ENCODE peak calls at places on chromosomes 16 and 17, in six cellular contexts. W is OCI-LY7, U is GM13976, I is fibroblast of villous mesenchyme, A is brain microvascular endothelial cell, N is neural progenitor cell. J is an unnamed sample.

GRCh38 chr17:17811381-17812210 is 25.2 kb downstream of the SREBF1 start:
- DNase-seq in W (no peak), U (no peak), I (peak), A (no peak), N (peak), J (peak)

GRCh38 chr16:70679653-70680494 is 6.0 kb downstream of the MTSS2 start:
- DNase-seq in W (no peak), U (peak), I (no peak), A (no peak), N (peak), J (no peak)

GRCh38 chr16:75193730-75194444 is 13.1 kb downstream of the CTRB2 start:
- DNase-seq in W (no peak), U (no peak), I (no peak), A (no peak), N (no peak), J (no peak)

GRCh38 chr16:84045001-84045817 is 2.6 kb upstream of the SLC38A8 start:
- DNase-seq in W (no peak), U (no peak), I (no peak), A (no peak), N (peak), J (no peak)

GRCh38 chr16:49617710-49618330 is 238.1 kb downstream of the ZNF423 start:
- DNase-seq in W (no peak), U (no peak), I (no peak), A (no peak), N (no peak), J (no peak)

GRCh38 chr16:17270683-17271109 is 200.1 kb downstream of the XYLT1 start:
- DNase-seq in W (no peak), U (no peak), I (no peak), A (no peak), N (no peak), J (no peak)

GRCh38 chr16:55540221-55540620 is 26.3 kb upstream of the CAPNS2 start:
- DNase-seq in W (no peak), U (no peak), I (no peak), A (no peak), N (no peak), J (no peak)

GRCh38 chr17:36943250-36944220 is 5.2 kb upstream of the AATF start:
- DNase-seq in W (no peak), U (no peak), I (no peak), A (no peak), N (peak), J (no peak)

GRCh38 chr17:27296427-27296979 is 2.6 kb downstream of the WSB1 start:
- DNase-seq in W (no peak), U (no peak), I (peak), A (peak), N (no peak), J (no peak)

GRCh38 chr16:29678691-29679267 is at the start of gene QPRT:
- DNase-seq in W (peak), U (peak), I (peak), A (peak), N (peak), J (no peak)

GRCh38 chr17:73508057-73508930 is 136.0 kb downstream of the SDK2 start:
- DNase-seq in W (no peak), U (no peak), I (no peak), A (no peak), N (no peak), J (no peak)

GRCh38 chr16:56203052-56203451 is 11.8 kb downstream of the GNAO1 start:
- DNase-seq in W (peak), U (peak), I (peak), A (peak), N (peak), J (no peak)

GRCh38 chr16:25063102-25063501 is 47.9 kb upstream of the ARHGAP17 start:
- DNase-seq in W (no peak), U (peak), I (no peak), A (no peak), N (no peak), J (no peak)

GRCh38 chr17:29159286-29159860 is 20.8 kb downstream of the MYO18A start:
- DNase-seq in W (no peak), U (no peak), I (peak), A (no peak), N (no peak), J (no peak)

GRCh38 chr17:76432712-76433336 is 20.1 kb downstream of the UBE2O start:
- DNase-seq in W (peak), U (no peak), I (no peak), A (peak), N (peak), J (no peak)

GRCh38 chr17:51169340-51169739 is 3.1 kb downstream of the NME2 start:
- DNase-seq in W (no peak), U (no peak), I (no peak), A (no peak), N (no peak), J (no peak)

GRCh38 chr16:71484006-71484893 is 4.9 kb downstream of the ZNF19 start:
- DNase-seq in W (peak), U (peak), I (peak), A (peak), N (peak), J (peak)

GRCh38 chr17:50364715-50365114 is 8.3 kb downstream of the MRPL27 start:
- DNase-seq in W (no peak), U (no peak), I (no peak), A (no peak), N (peak), J (no peak)

GRCh38 chr17:43976956-43977837 is 23.5 kb upstream of the PYY start:
- DNase-seq in W (no peak), U (no peak), I (no peak), A (no peak), N (no peak), J (no peak)

GRCh38 chr16:89410794-89411309 is 79.5 kb downstream of the ANKRD11 start:
- DNase-seq in W (no peak), U (no peak), I (peak), A (peak), N (no peak), J (peak)

GRCh38 chr16:165539-166374 is at the start of gene HBM:
- DNase-seq in W (no peak), U (no peak), I (no peak), A (no peak), N (peak), J (no peak)

GRCh38 chr16:64364894-64365293 is 757.0 kb downstream of the CDH11 start:
- DNase-seq in W (no peak), U (no peak), I (no peak), A (no peak), N (no peak), J (no peak)

GRCh38 chr17:5499790-5500189 is 13.4 kb downstream of the MIS12 start:
- DNase-seq in W (no peak), U (no peak), I (no peak), A (no peak), N (peak), J (no peak)

GRCh38 chr16:81004646-81005353 is 1.9 kb downstream of the CMC2 start:
- DNase-seq in W (peak), U (no peak), I (peak), A (peak), N (peak), J (no peak)

GRCh38 chr17:27420211-27420950 is 35.9 kb upstream of the KSR1 start:
- DNase-seq in W (no peak), U (no peak), I (no peak), A (no peak), N (no peak), J (no peak)

GRCh38 chr17:74147436-74147835 is 56.0 kb upstream of the RPL38 start:
- DNase-seq in W (no peak), U (no peak), I (no peak), A (no peak), N (no peak), J (no peak)

GRCh38 chr16:31476305-31477219 is 4.6 kb downstream of the TGFB1I1 start:
- DNase-seq in W (no peak), U (peak), I (no peak), A (no peak), N (peak), J (no peak)

GRCh38 chr17:34542700-34543336 is 36.6 kb upstream of the TMEM132E start:
- DNase-seq in W (peak), U (peak), I (peak), A (peak), N (peak), J (no peak)

GRCh38 chr17:81867952-81868673 is 3.0 kb downstream of the ARHGDIA start:
- DNase-seq in W (peak), U (no peak), I (no peak), A (peak), N (no peak), J (no peak)

GRCh38 chr17:66777689-66778225 is 57.2 kb upstream of the CACNG5 start:
- DNase-seq in W (no peak), U (no peak), I (peak), A (peak), N (peak), J (no peak)

GRCh38 chr16:57998484-57998883 is 2.0 kb downstream of the ZNF319 start:
- DNase-seq in W (no peak), U (no peak), I (peak), A (no peak), N (no peak), J (no peak)

GRCh38 chr17:79621151-79621940 is 10.5 kb upstream of the RBFOX3 start:
- DNase-seq in W (no peak), U (no peak), I (no peak), A (no peak), N (no peak), J (no peak)

GRCh38 chr17:81961087-81961514 is at the start of gene NOTUM:
- DNase-seq in W (peak), U (no peak), I (peak), A (no peak), N (peak), J (no peak)

GRCh38 chr17:67582632-67583230 is 135.0 kb upstream of the NOL11 start:
- DNase-seq in W (no peak), U (no peak), I (peak), A (no peak), N (no peak), J (peak)

GRCh38 chr17:50479522-50480141 is 972 bp downstream of the RSAD1 start:
- DNase-seq in W (peak), U (peak), I (peak), A (peak), N (peak), J (peak)

GRCh38 chr16:72677662-72678447 is 370.1 kb downstream of the ZFHX3 start:
- DNase-seq in W (no peak), U (no peak), I (peak), A (peak), N (no peak), J (peak)

GRCh38 chr16:56423584-56424403 is 1.6 kb downstream of the AMFR start:
- DNase-seq in W (peak), U (peak), I (peak), A (no peak), N (no peak), J (no peak)

DNA sequence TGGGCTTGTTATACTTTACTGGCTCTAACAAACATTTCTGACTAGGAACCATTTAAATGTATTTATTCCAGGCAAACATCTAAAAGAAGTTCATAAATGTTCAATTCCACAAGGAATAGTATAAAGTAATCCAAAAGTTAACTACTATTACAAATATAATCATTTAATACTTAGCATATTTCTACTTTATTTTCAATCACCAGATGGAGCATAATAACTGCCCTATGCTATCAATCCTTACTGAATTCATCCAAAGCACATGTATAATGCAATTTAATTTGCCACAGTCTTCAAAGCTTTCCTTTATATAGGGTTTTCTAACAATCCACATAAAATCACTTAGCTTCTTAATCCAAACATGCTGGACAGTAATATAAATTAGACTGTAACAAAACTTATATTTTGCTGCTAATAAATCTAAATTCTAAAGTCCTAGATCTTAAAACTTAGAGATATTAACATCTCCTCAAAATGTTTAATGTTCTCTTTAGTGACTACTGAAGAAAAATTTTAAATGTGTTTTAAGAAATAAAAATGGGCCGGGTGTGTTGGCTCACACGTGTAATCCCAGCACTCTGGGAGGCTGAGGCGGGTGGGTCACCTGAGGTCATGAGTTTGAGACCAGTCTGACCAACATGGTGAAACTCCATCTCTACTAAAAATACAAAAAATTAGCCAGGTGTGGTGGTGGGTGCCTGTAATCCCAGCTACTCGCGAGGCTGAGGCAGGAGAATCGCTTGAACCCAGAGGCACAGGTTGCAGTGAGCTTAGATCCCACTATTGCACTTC is 5.9 kb downstream of the MEIOB start:
- DNase-seq in W (no peak), U (no peak), I (no peak), A (no peak), N (no peak), J (no peak)
- TF ChIP-seq CTCF in W (no peak), U (no peak), I (no peak), A (no peak), N (no peak), J (no peak)

DNA sequence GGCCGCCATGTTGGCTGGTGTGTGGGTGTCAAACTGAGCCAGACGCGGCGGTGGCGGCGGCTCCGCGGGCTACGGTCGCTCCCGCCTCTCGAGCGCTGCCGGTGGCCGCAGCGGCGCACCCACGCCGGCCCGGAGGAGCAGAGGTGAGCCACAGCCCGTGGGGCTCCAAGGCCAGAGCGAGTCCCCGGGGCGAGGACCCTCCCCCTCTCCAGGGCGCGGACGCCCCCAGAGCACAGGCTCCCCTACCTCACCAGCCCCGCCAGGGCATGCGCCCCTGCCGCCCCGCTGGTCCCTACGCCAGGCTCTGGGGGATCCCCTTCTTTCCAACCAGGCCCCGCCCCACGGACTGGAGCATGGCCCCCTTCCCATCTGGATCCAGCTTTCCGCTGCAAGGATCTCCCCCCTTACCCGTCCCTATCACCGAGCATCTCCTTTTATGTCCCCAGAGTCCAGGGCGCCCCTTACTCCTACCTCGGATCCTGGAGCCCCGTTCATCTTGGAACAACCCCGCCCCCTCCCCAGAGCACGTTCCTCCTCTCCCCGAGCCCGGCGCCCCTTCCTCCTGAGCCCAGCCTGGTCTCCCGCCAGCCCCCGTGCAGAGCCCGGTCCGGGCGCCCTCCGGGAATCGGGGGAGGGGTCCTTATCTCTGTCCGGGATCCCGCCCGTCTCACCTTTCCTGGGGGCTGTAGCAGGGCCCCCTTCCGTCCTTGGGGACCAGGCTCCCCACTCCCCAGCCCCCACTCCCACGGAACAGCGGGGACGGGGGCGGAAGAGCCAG is 412 bp downstream of the EPN2 start:
- DNase-seq in W (no peak), U (peak), I (no peak), A (no peak), N (peak), J (no peak)
- TF ChIP-seq CTCF in W (peak), U (no peak), I (peak), A (no peak), N (peak), J (no peak)

GRCh38 chr17:38967290-38967738 is at the start of gene FBXO47:
- DNase-seq in W (peak), U (peak), I (peak), A (peak), N (peak), J (no peak)
- TF ChIP-seq CTCF in W (peak), U (no peak), I (peak), A (peak), N (no peak), J (no peak)

DNA sequence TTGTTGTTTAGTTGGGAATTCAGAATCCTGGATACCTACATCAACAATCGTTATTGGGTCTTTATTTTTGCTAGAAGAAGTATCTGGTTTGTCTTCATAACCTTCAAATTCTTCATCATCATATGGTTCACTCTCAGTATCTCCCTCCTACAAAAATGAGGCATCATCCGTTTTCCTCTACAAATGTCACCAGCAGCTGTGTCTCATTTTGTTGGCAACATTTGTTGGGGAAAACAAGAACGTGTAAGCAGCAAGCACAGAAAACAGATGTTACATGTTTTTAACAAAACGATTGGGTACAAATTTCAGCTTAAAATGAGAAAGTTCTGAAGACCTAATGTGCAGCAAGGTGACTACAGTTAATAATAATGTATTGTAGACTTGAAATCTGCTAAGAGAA is 8.7 kb downstream of the CCDC47 start:
- DNase-seq in W (no peak), U (no peak), I (no peak), A (no peak), N (no peak), J (no peak)
- TF ChIP-seq CTCF in W (no peak), U (no peak), I (no peak), A (no peak), N (no peak), J (no peak)

J was measured in LNCaP clone FGC.